ENCODE peak calls at places on chromosomes 3 and 15, in six cellular contexts. J, O, L, N, S and K are unnamed samples.

GRCh38 chr3:51964521-51964920 is 2.7 kb downstream of the PCBP4 start:
- DNase-seq in S (no peak), J (no peak), O (no peak), L (no peak), N (no peak), K (no peak)

GRCh38 chr3:27166888-27167287 is 202.3 kb downstream of the NEK10 start:
- DNase-seq in J (peak), S (peak), L (peak), N (no peak), O (no peak), K (no peak)

GRCh38 chr3:80770106-80771079 is 991.1 kb downstream of the GBE1 start:
- DNase-seq in S (no peak), O (no peak), L (no peak), N (no peak), J (no peak), K (no peak)

GRCh38 chr15:48592221-48592731 is 53.2 kb downstream of the FBN1 start:
- DNase-seq in J (peak), S (peak), N (no peak), O (no peak), L (no peak), K (no peak)

GRCh38 chr15:48096813-48097212 is 24.0 kb upstream of the SLC24A5 start:
- DNase-seq in L (peak), S (peak), N (no peak), O (no peak), J (peak), K (no peak)

GRCh38 chr3:36907911-36908646 is 36.8 kb downstream of the TRANK1 start:
- DNase-seq in N (peak), L (no peak), O (peak), S (no peak), J (peak), K (no peak)

GRCh38 chr3:108091498-108092259 is 848 bp upstream of the CD47 start:
- DNase-seq in S (no peak), L (no peak), J (no peak), O (no peak), N (peak), K (peak)

GRCh38 chr3:127011270-127011992 is 28.5 kb downstream of the PLXNA1 start:
- DNase-seq in S (peak), J (no peak), O (no peak), N (no peak), L (no peak), K (no peak)

GRCh38 chr15:65862682-65863081 is 6.6 kb upstream of the RAB11A start:
- DNase-seq in L (no peak), J (peak), S (no peak), O (peak), N (no peak), K (peak)

GRCh38 chr15:67241132-67241855 is 13.2 kb downstream of the AAGAB start:
- DNase-seq in L (no peak), J (no peak), N (no peak), S (no peak), O (peak), K (peak)

GRCh38 chr3:35524851-35525250 is 114.5 kb upstream of the ARPP21 start:
- DNase-seq in L (no peak), J (peak), S (no peak), O (no peak), N (no peak), K (no peak)

GRCh38 chr3:184353546-184353941 is 7.9 kb downstream of the CLCN2 start:
- DNase-seq in L (no peak), N (no peak), S (no peak), O (no peak), J (no peak), K (no peak)

DNA sequence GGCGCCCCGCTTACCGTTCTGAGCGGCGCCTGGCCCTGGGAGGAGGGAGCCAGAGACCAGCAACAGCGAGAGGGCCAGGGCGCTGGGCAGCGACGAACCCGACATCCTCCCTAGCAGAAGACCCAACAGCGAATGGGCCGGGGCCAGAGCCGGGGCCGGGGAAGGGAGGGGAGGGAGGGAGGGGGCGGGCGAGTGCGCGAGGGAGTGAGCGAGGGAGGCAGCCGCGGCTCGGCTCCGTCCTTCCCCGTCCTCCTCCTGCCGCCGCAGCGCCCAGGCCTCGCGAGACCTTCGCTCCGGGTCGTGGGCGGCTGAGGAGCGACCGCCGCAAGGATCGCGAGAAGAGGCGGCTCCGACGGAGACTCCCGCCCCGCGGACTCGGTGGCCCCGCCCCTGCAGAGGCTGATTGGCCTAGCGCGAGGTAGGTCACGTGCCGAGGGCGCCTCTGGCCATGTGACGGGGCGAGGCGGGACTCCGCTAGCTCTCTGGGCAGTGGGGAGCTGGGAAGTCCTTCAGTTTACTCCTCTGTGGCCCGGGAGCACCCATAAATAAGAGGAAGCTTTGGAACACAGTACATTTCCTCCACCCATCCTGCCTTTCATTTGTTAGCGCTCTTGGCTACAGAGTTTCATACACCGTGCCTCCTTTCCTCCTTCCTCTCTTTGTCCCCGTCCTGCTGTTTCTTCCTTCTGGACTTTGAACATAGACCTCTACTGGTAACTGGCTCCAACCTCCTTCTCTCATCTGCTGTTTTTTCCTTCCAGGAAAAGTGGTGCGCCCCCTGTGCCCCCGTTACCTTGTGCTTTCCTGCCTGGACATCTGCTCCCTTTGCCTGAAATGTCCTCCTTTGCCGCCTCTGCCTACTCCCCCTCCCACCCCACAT is at the start of gene NPTN:
- DNase-seq in S (peak), J (peak), N (peak), O (peak), L (peak), K (peak)
- TF ChIP-seq CTCF in S (no peak), J (peak), N (no peak), O (no peak), L (peak), K (no peak)

GRCh38 chr15:29455530-29455929 is 185.9 kb upstream of the NSMCE3 start:
- DNase-seq in L (no peak), O (no peak), N (no peak), S (no peak), J (no peak), K (no peak)
- TF ChIP-seq CTCF in L (no peak), O (no peak), N (no peak), S (no peak), J (no peak), K (no peak)

GRCh38 chr3:196803891-196804468 is 63.7 kb upstream of the SENP5 start:
- DNase-seq in S (no peak), L (no peak), O (no peak), N (no peak), J (no peak), K (no peak)

GRCh38 chr3:196804775-196805174 is 62.9 kb upstream of the SENP5 start:
- DNase-seq in L (no peak), O (no peak), J (no peak), S (no peak), N (no peak), K (no peak)

GRCh38 chr3:196796317-196796716 is 56.7 kb downstream of the PAK2 start:
- DNase-seq in S (no peak), N (no peak), O (no peak), L (no peak), J (no peak), K (no peak)

DNA sequence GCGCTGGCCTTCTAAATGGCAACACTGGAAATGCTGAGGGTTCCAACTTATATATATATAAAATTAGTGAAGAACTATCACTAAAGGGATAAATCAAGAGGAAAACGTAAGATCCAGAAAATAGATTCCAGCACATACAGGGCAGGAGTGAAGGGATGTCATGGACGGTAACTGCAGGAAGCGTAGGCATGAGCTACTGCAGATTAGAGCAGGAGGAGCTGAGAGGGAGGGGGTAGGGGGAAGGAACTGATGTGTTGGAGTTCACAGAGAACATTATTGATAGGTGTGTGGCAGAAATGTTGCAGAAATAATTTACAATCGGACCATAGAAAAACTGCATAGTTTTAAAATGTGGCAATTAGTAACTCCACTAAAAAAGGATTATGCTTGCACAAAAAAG is 61.1 kb downstream of the PAK2 start:
- DNase-seq in S (no peak), O (no peak), N (no peak), L (no peak), J (no peak), K (no peak)
- TF ChIP-seq CTCF in S (no peak), O (no peak), N (no peak), L (no peak), J (no peak), K (no peak)

GRCh38 chr3:43260412-43260811 is 25.9 kb upstream of the SNRK start:
- DNase-seq in N (no peak), L (no peak), O (no peak), S (no peak), J (peak), K (no peak)
- TF ChIP-seq CTCF in N (no peak), L (no peak), O (no peak), S (peak), J (peak), K (no peak)

DNA sequence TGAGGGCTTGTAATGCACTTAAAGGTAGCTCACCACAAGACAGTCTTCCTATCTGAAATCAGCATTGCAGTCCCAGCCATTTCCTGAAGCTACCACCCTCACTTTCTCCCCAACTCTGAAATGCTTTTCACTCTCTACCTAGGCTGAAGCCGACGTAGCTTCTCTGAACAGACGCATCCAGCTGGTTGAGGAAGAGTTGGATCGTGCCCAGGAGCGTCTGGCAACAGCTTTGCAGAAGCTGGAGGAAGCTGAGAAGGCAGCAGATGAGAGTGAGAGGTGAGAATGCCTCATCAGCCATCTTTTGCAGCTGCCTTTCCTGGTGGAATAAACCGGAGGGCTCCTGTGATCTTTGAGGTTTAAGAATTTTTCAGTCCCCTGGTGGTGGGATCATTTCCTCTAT is 14.3 kb downstream of the TPM1 start:
- DNase-seq in O (no peak), J (no peak), S (no peak), L (peak), N (peak), K (no peak)
- TF ChIP-seq CTCF in O (no peak), J (no peak), S (no peak), L (no peak), N (no peak), K (no peak)